ENCODE peak calls at places on chromosomes 11 and 22, in ten cellular contexts. G is suprapubic skin, Z is A549, H is esophagus squamous epithelium, T is erythroblast, W is tibial nerve, B is upper lobe of left lung, M is transverse colon, C is HCT116, E is IMR-90. N is an unnamed sample.

GRCh38 chr11:76152741-76153608 is 53.3 kb downstream of the WNT11 start:
- DNase-seq in G (peak), Z (no peak), H (no peak), T (no peak), W (no peak), B (no peak), M (peak), C (no peak), E (no peak), N (no peak)

GRCh38 chr11:117071344-117071787 is 26.9 kb downstream of the SIK3 start:
- DNase-seq in G (no peak), Z (peak), H (no peak), T (peak), W (peak), B (no peak), M (peak), C (no peak), E (no peak), N (no peak)

GRCh38 chr11:60363542-60364525 is 14.5 kb upstream of the MS4A7 start:
- DNase-seq in G (no peak), Z (peak), H (no peak), T (peak), W (peak), B (no peak), M (peak), C (peak), E (peak), N (peak)

GRCh38 chr22:37310815-37311595 is 28.7 kb downstream of the CYTH4 start:
- DNase-seq in G (no peak), Z (no peak), H (no peak), T (no peak), W (no peak), B (no peak), M (no peak), C (no peak), E (no peak), N (no peak)

GRCh38 chr22:23649071-23649501 is 17.0 kb upstream of the DRICH1 start:
- DNase-seq in G (no peak), Z (no peak), H (no peak), T (no peak), W (no peak), B (peak), M (no peak), C (no peak), E (no peak), N (no peak)

GRCh38 chr22:46602025-46602424 is 18.2 kb upstream of the GRAMD4 start:
- DNase-seq in G (no peak), Z (no peak), H (no peak), T (no peak), W (no peak), B (no peak), M (no peak), C (no peak), E (no peak), N (no peak)

GRCh38 chr11:95904009-95904650 is 19.8 kb downstream of the MTMR2 start:
- DNase-seq in G (no peak), Z (no peak), H (no peak), T (no peak), W (no peak), B (no peak), M (no peak), C (no peak), E (no peak), N (no peak)

GRCh38 chr11:97865424-97866012 is 1155.2 kb upstream of the CNTN5 start:
- DNase-seq in G (no peak), Z (no peak), H (no peak), T (no peak), W (no peak), B (no peak), M (no peak), C (no peak), E (no peak), N (no peak)

GRCh38 chr11:74057251-74058151 is 48.6 kb upstream of the UCP3 start:
- DNase-seq in G (no peak), Z (no peak), H (no peak), T (peak), W (no peak), B (no peak), M (no peak), C (peak), E (peak), N (no peak)

GRCh38 chr22:40499187-40499753 is 128.9 kb downstream of the SGSM3 start:
- DNase-seq in G (no peak), Z (peak), H (no peak), T (peak), W (no peak), B (no peak), M (no peak), C (peak), E (peak), N (peak)

GRCh38 chr11:100639140-100639539 is 47.9 kb upstream of the ARHGAP42 start:
- DNase-seq in G (no peak), Z (peak), H (no peak), T (no peak), W (no peak), B (no peak), M (no peak), C (no peak), E (peak), N (no peak)

GRCh38 chr22:23752090-23752691 is 1.3 kb upstream of the ZNF70 start:
- DNase-seq in G (no peak), Z (peak), H (peak), T (no peak), W (no peak), B (peak), M (peak), C (no peak), E (no peak), N (no peak)

GRCh38 chr11:12813371-12814225 is 139.4 kb downstream of the TEAD1 start:
- DNase-seq in G (no peak), Z (peak), H (no peak), T (no peak), W (peak), B (no peak), M (peak), C (no peak), E (peak), N (no peak)

GRCh38 chr11:19560156-19560555 is 152.5 kb upstream of the NAV2 start:
- DNase-seq in G (no peak), Z (no peak), H (no peak), T (no peak), W (no peak), B (no peak), M (no peak), C (no peak), E (no peak), N (no peak)

GRCh38 chr11:114916406-114916805 is 238.1 kb downstream of the NXPE2 start:
- DNase-seq in G (no peak), Z (no peak), H (no peak), T (no peak), W (no peak), B (no peak), M (no peak), C (no peak), E (no peak), N (no peak)

GRCh38 chr11:1310772-1311468 is 1.5 kb upstream of the TOLLIP start:
- DNase-seq in G (peak), Z (no peak), H (no peak), T (no peak), W (no peak), B (peak), M (no peak), C (no peak), E (no peak), N (no peak)

GRCh38 chr11:106344392-106344791 is 266.9 kb downstream of the AASDHPPT start:
- DNase-seq in G (no peak), Z (no peak), H (no peak), T (no peak), W (no peak), B (no peak), M (no peak), C (no peak), E (peak), N (no peak)

GRCh38 chr11:33735166-33735425 is 1.1 kb downstream of the CD59 start:
- DNase-seq in G (no peak), Z (no peak), H (no peak), T (no peak), W (no peak), B (no peak), M (no peak), C (no peak), E (no peak), N (no peak)

GRCh38 chr11:122186439-122187080 is 70.5 kb upstream of the BLID start:
- DNase-seq in G (no peak), Z (peak), H (no peak), T (no peak), W (peak), B (no peak), M (no peak), C (peak), E (peak), N (no peak)

GRCh38 chr22:28647216-28647615 is 32.4 kb downstream of the TTC28 start:
- DNase-seq in G (no peak), Z (no peak), H (no peak), T (no peak), W (no peak), B (no peak), M (no peak), C (no peak), E (peak), N (no peak)

DNA sequence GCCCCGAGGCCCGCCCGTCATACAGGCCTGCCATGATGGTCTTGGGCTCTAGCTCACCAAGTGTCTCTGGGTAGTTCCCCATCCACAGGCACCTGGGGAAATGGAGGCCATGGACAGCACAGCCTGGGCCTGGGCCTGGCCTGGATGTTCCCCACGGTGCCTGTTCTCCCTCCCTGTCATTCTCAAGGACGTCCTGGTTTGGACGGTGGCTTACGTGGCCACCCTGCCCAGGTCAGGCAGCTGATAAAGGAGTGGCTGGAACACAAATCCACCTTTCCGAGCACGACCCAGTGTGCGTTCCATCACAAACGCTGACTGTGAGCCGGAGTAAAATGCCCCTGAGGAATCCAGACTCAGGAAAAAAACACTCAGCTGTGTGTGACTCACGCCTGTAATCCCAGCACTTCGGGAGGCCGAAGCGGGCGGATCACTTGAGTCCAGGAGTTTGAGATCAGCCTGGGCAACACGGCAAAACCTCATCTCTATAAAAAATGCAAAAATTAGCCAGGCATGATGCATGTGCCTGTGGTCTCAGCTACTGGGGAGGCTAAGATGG is 41.2 kb upstream of the TESMIN start:
- DNase-seq in G (no peak), Z (no peak), H (no peak), T (no peak), W (no peak), B (no peak), M (no peak), C (no peak), E (peak), N (no peak)
- TF ChIP-seq POLR2A in G (no peak), Z (no peak), H (no peak), T (no peak), W (no peak), B (no peak), M (no peak), C (no peak), E (no peak), N (no peak)

GRCh38 chr11:67239795-67240574 is 26.3 kb upstream of the GRK2 start:
- DNase-seq in G (peak), Z (peak), H (peak), T (peak), W (peak), B (peak), M (peak), C (peak), E (peak), N (peak)
- TF ChIP-seq POLR2A in G (peak), Z (peak), H (peak), T (peak), W (peak), B (peak), M (peak), C (peak), E (peak), N (peak)

GRCh38 chr11:64804346-64805210 is 1.6 kb upstream of the MAP4K2 start:
- DNase-seq in G (no peak), Z (peak), H (no peak), T (peak), W (no peak), B (peak), M (no peak), C (no peak), E (no peak), N (no peak)

GRCh38 chr11:64801591-64802369 is 1.2 kb downstream of the MAP4K2 start:
- DNase-seq in G (no peak), Z (no peak), H (no peak), T (peak), W (no peak), B (no peak), M (no peak), C (no peak), E (no peak), N (no peak)

GRCh38 chr11:64802370-64803162 is 448 bp downstream of the MAP4K2 start:
- DNase-seq in G (no peak), Z (no peak), H (no peak), T (no peak), W (no peak), B (no peak), M (peak), C (no peak), E (no peak), N (no peak)

GRCh38 chr11:64803846-64804345 is 882 bp upstream of the MAP4K2 start:
- DNase-seq in G (no peak), Z (no peak), H (no peak), T (no peak), W (no peak), B (no peak), M (no peak), C (no peak), E (no peak), N (no peak)

DNA sequence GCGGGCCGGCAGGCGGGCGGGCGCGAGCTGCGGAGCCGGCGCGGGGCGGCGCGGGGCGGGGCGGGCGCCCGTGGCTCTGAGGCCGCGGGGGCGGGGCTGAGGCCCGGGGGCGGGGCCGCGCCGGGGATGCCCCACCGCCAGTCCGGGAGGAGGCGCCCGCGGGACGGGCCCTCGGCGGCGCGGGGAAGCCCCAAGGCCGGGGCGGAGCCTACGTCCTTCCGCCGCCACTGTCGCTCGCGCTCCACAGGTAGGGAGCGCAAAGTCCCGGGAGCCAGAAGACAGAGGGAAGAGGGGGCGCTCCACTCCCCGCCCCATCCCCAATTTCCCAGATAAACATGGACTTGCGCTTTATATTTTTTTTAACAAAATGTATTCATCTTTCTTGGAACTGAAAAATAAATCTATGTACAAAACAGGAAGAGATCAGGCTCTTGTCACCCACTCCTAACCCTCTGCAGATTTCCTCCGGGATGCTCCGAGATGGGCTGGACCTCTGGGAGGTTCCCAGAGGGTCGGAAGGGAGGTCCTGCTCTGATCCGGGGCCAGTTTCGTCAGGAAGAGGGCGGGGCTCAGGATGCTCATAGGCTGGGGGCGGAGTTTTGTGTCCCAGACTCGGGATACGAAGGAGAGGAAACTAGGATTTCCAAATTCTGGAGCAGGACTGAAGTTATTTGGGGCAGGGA is at the start of gene MAP4K2:
- DNase-seq in G (peak), Z (peak), H (no peak), T (peak), W (peak), B (peak), M (peak), C (peak), E (peak), N (peak)
- TF ChIP-seq POLR2A in G (no peak), Z (no peak), H (no peak), T (peak), W (no peak), B (no peak), M (peak), C (no peak), E (peak), N (no peak)

GRCh38 chr22:43186272-43187170 is at the start of gene TTLL12:
- DNase-seq in G (no peak), Z (peak), H (no peak), T (peak), W (no peak), B (peak), M (peak), C (no peak), E (peak), N (peak)

GRCh38 chr22:43183496-43184263 is 3.3 kb downstream of the TTLL12 start:
- DNase-seq in G (no peak), Z (no peak), H (no peak), T (peak), W (no peak), B (no peak), M (no peak), C (no peak), E (peak), N (no peak)

GRCh38 chr22:43185860-43186261 is 1.1 kb downstream of the TTLL12 start:
- DNase-seq in G (no peak), Z (no peak), H (no peak), T (peak), W (peak), B (no peak), M (peak), C (peak), E (peak), N (no peak)

GRCh38 chr22:43188829-43189545 is 2.1 kb upstream of the TTLL12 start:
- DNase-seq in G (no peak), Z (no peak), H (no peak), T (no peak), W (no peak), B (no peak), M (no peak), C (no peak), E (no peak), N (no peak)

GRCh38 chr22:43187171-43188099 is 501 bp upstream of the TTLL12 start:
- DNase-seq in G (peak), Z (peak), H (peak), T (peak), W (peak), B (peak), M (peak), C (peak), E (peak), N (peak)
- TF ChIP-seq POLR2A in G (no peak), Z (peak), H (no peak), T (peak), W (no peak), B (peak), M (peak), C (peak), E (peak), N (peak)

GRCh38 chr11:64304316-64305072 is 830 bp upstream of the ESRRA start:
- DNase-seq in G (peak), Z (peak), H (peak), T (peak), W (peak), B (peak), M (peak), C (peak), E (peak), N (peak)

GRCh38 chr11:64305691-64306562 is 603 bp downstream of the ESRRA start:
- DNase-seq in G (no peak), Z (peak), H (peak), T (peak), W (peak), B (peak), M (peak), C (peak), E (peak), N (no peak)

GRCh38 chr11:64304032-64304315 is 1.4 kb upstream of the ESRRA start:
- DNase-seq in G (no peak), Z (no peak), H (no peak), T (no peak), W (no peak), B (no peak), M (no peak), C (no peak), E (no peak), N (no peak)

GRCh38 chr11:64306563-64306875 is 1.2 kb downstream of the ESRRA start:
- DNase-seq in G (no peak), Z (no peak), H (no peak), T (no peak), W (no peak), B (peak), M (no peak), C (no peak), E (no peak), N (no peak)

GRCh38 chr11:64305075-64305690 is at the start of gene ESRRA:
- DNase-seq in G (peak), Z (peak), H (peak), T (peak), W (peak), B (peak), M (peak), C (peak), E (peak), N (peak)
- TF ChIP-seq POLR2A in G (no peak), Z (peak), H (peak), T (no peak), W (no peak), B (no peak), M (peak), C (no peak), E (peak), N (no peak)

GRCh38 chr11:43943931-43944751 is 1.7 kb downstream of the C11orf96 start:
- DNase-seq in G (no peak), Z (no peak), H (no peak), T (peak), W (no peak), B (peak), M (no peak), C (no peak), E (peak), N (no peak)
- TF ChIP-seq POLR2A in G (no peak), Z (no peak), H (no peak), T (no peak), W (no peak), B (no peak), M (no peak), C (no peak), E (no peak), N (no peak)

N was measured in GM12891.